ENCODE peak calls at places on chromosome 6, in seven cellular contexts. One of them, this sample, is unnamed.

GRCh38 chr6:87102296-87102695 is 7.4 kb upstream of the CGA start:
- DNase-seq in GM12878: no peak
- DNase-seq in psoas muscle: no peak
- DNase-seq in cardiac muscle cell: no peak
- DNase-seq in PC-9: no peak
- DNase-seq in CD4-positive, CD25-positive, alpha-beta regulatory T cell: no peak
- DNase-seq in adipocyte: no peak
- DNase-seq in this sample: no peak

GRCh38 chr6:143027058-143027457 is 33.6 kb upstream of the AIG1 start:
- DNase-seq in psoas muscle: peak; percentile 60
- DNase-seq in PC-9: no peak
- DNase-seq in CD4-positive, CD25-positive, alpha-beta regulatory T cell: peak; percentile 31
- DNase-seq in GM12878: no peak
- DNase-seq in adipocyte: peak; percentile 41
- DNase-seq in cardiac muscle cell: peak; percentile 56
- DNase-seq in this sample: no peak

GRCh38 chr6:105591053-105591452 is 188.2 kb upstream of the PREP start:
- DNase-seq in GM12878: peak; percentile 79
- DNase-seq in CD4-positive, CD25-positive, alpha-beta regulatory T cell: no peak
- DNase-seq in PC-9: peak; percentile 43
- DNase-seq in cardiac muscle cell: peak; percentile 15
- DNase-seq in adipocyte: no peak
- DNase-seq in psoas muscle: no peak
- DNase-seq in this sample: peak; percentile 40

GRCh38 chr6:5833120-5833519 is 173.6 kb downstream of the NRN1 start:
- DNase-seq in psoas muscle: no peak
- DNase-seq in PC-9: no peak
- DNase-seq in adipocyte: no peak
- DNase-seq in cardiac muscle cell: no peak
- DNase-seq in GM12878: no peak
- DNase-seq in CD4-positive, CD25-positive, alpha-beta regulatory T cell: no peak
- DNase-seq in this sample: no peak

GRCh38 chr6:117142995-117143394 is 122.4 kb upstream of the VGLL2 start:
- DNase-seq in GM12878: no peak
- DNase-seq in cardiac muscle cell: no peak
- DNase-seq in PC-9: no peak
- DNase-seq in psoas muscle: no peak
- DNase-seq in CD4-positive, CD25-positive, alpha-beta regulatory T cell: no peak
- DNase-seq in adipocyte: no peak
- DNase-seq in this sample: no peak

GRCh38 chr6:125994659-125995488 is 8.5 kb downstream of the TRMT11 start:
- DNase-seq in cardiac muscle cell: no peak
- DNase-seq in adipocyte: no peak
- DNase-seq in psoas muscle: no peak
- DNase-seq in GM12878: no peak
- DNase-seq in CD4-positive, CD25-positive, alpha-beta regulatory T cell: no peak
- DNase-seq in PC-9: no peak
- DNase-seq in this sample: no peak

GRCh38 chr6:83231146-83231545 is 38.0 kb downstream of the RWDD2A start:
- DNase-seq in PC-9: no peak
- DNase-seq in adipocyte: peak; percentile 90
- DNase-seq in cardiac muscle cell: peak; percentile 30
- DNase-seq in CD4-positive, CD25-positive, alpha-beta regulatory T cell: no peak
- DNase-seq in GM12878: no peak
- DNase-seq in psoas muscle: no peak
- DNase-seq in this sample: no peak

GRCh38 chr6:133368664-133369063 is 127.5 kb downstream of the EYA4 start:
- DNase-seq in GM12878: no peak
- DNase-seq in adipocyte: no peak
- DNase-seq in PC-9: no peak
- DNase-seq in psoas muscle: peak; percentile 81
- DNase-seq in CD4-positive, CD25-positive, alpha-beta regulatory T cell: no peak
- DNase-seq in cardiac muscle cell: no peak
- DNase-seq in this sample: no peak

GRCh38 chr6:149454405-149454848 is 30.4 kb downstream of the ZC3H12D start:
- DNase-seq in PC-9: peak; percentile 78
- DNase-seq in psoas muscle: peak; percentile 97
- DNase-seq in cardiac muscle cell: peak; percentile 99
- DNase-seq in CD4-positive, CD25-positive, alpha-beta regulatory T cell: no peak
- DNase-seq in GM12878: no peak
- DNase-seq in adipocyte: peak; percentile 90
- DNase-seq in this sample: no peak

GRCh38 chr6:110527516-110527915 is 51.1 kb upstream of the SLC22A16 start:
- DNase-seq in cardiac muscle cell: no peak
- DNase-seq in PC-9: no peak
- DNase-seq in GM12878: no peak
- DNase-seq in psoas muscle: no peak
- DNase-seq in adipocyte: no peak
- DNase-seq in CD4-positive, CD25-positive, alpha-beta regulatory T cell: no peak
- DNase-seq in this sample: no peak

GRCh38 chr6:167047554-167047953 is 48.4 kb downstream of the CEP43 start:
- DNase-seq in PC-9: no peak
- DNase-seq in GM12878: peak; percentile 86
- DNase-seq in CD4-positive, CD25-positive, alpha-beta regulatory T cell: peak; percentile 49
- DNase-seq in cardiac muscle cell: no peak
- DNase-seq in adipocyte: no peak
- DNase-seq in psoas muscle: peak; percentile 56
- DNase-seq in this sample: peak; percentile 56

GRCh38 chr6:159056003-159056402 is 11.2 kb upstream of the TAGAP start:
- DNase-seq in adipocyte: no peak
- DNase-seq in GM12878: no peak
- DNase-seq in psoas muscle: no peak
- DNase-seq in CD4-positive, CD25-positive, alpha-beta regulatory T cell: no peak
- DNase-seq in cardiac muscle cell: no peak
- DNase-seq in PC-9: no peak
- DNase-seq in this sample: no peak

GRCh38 chr6:22966711-22967110 is 397.3 kb downstream of the HDGFL1 start:
- DNase-seq in psoas muscle: no peak
- DNase-seq in PC-9: no peak
- DNase-seq in cardiac muscle cell: no peak
- DNase-seq in CD4-positive, CD25-positive, alpha-beta regulatory T cell: no peak
- DNase-seq in adipocyte: no peak
- DNase-seq in GM12878: no peak
- DNase-seq in this sample: no peak

GRCh38 chr6:167276772-167277533 is 14.2 kb upstream of the UNC93A start:
- DNase-seq in PC-9: no peak
- DNase-seq in CD4-positive, CD25-positive, alpha-beta regulatory T cell: no peak
- DNase-seq in GM12878: no peak
- DNase-seq in psoas muscle: no peak
- DNase-seq in cardiac muscle cell: no peak
- DNase-seq in adipocyte: no peak
- DNase-seq in this sample: no peak

GRCh38 chr6:6736753-6737654 is 148.5 kb downstream of the LY86 start:
- DNase-seq in cardiac muscle cell: peak; percentile 86
- DNase-seq in CD4-positive, CD25-positive, alpha-beta regulatory T cell: no peak
- DNase-seq in GM12878: no peak
- DNase-seq in psoas muscle: peak; percentile 97
- DNase-seq in adipocyte: peak; percentile 72
- DNase-seq in PC-9: no peak
- DNase-seq in this sample: no peak

GRCh38 chr6:110476046-110476849 is at the start of gene SLC22A16:
- DNase-seq in cardiac muscle cell: peak; percentile 29
- DNase-seq in GM12878: no peak
- DNase-seq in adipocyte: peak; percentile 24
- DNase-seq in psoas muscle: no peak
- DNase-seq in CD4-positive, CD25-positive, alpha-beta regulatory T cell: no peak
- DNase-seq in PC-9: no peak
- DNase-seq in this sample: no peak

GRCh38 chr6:167786859-167787675 is 39.6 kb upstream of the AFDN start:
- DNase-seq in PC-9: no peak
- DNase-seq in GM12878: no peak
- DNase-seq in adipocyte: no peak
- DNase-seq in cardiac muscle cell: no peak
- DNase-seq in psoas muscle: no peak
- DNase-seq in CD4-positive, CD25-positive, alpha-beta regulatory T cell: no peak
- DNase-seq in this sample: no peak

GRCh38 chr6:163249651-163250101 is 164.8 kb upstream of the QKI start:
- DNase-seq in CD4-positive, CD25-positive, alpha-beta regulatory T cell: no peak
- DNase-seq in PC-9: no peak
- DNase-seq in GM12878: no peak
- DNase-seq in psoas muscle: no peak
- DNase-seq in adipocyte: no peak
- DNase-seq in cardiac muscle cell: no peak
- DNase-seq in this sample: no peak

GRCh38 chr6:15443119-15443518 is 197.2 kb downstream of the JARID2 start:
- DNase-seq in cardiac muscle cell: peak; percentile 82
- DNase-seq in GM12878: no peak
- DNase-seq in adipocyte: peak; percentile 74
- DNase-seq in psoas muscle: no peak
- DNase-seq in PC-9: peak; percentile 70
- DNase-seq in CD4-positive, CD25-positive, alpha-beta regulatory T cell: no peak
- DNase-seq in this sample: no peak

GRCh38 chr6:149852180-149852579 is 12.0 kb downstream of the LRP11 start:
- DNase-seq in PC-9: peak; percentile 80
- DNase-seq in cardiac muscle cell: peak; percentile 72
- DNase-seq in CD4-positive, CD25-positive, alpha-beta regulatory T cell: no peak
- DNase-seq in adipocyte: peak; percentile 26
- DNase-seq in psoas muscle: peak; percentile 72
- DNase-seq in GM12878: peak; percentile 13
- DNase-seq in this sample: no peak

DNA sequence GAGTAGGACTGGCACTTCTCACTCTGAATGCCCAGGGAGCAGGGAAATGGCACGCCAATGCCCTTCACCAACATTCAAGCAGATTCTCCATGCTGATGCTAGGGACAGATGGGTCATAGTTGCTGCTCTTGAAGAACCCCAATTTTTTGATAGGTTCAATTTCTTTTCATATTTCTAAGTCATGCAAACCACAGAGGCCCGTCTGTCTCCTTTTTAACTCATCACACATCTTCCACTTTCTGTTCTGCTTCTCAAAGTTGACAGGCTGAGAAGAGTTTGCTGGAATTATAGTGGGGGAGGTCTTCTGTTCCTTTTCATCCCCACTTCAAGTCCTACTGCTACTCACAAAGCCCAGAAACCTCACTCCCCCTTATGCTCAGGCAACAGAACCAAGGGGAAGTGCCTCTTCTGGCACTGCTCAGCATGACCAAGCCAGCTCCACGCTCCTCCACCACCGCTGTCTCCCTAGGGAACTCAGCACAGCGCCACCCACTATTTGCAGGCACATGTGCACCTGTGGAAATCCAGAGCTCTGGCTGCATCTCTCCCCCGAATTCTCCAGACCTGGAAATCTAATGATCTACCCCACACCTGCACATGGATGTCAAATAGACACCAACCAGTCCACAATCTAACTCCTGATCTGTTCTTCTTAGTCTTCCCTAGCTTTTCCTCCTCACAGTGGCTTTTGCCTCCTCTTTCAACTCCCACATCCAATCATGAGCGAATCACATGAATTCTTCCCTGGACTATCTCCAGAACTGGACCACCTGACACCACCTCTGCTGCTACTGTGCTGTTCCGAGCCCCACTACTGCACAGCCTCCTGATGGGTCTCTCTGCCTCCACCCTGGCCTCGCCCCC is 10.7 kb downstream of the ZBTB24 start:
- DNase-seq in CD4-positive, CD25-positive, alpha-beta regulatory T cell: no peak
- DNase-seq in PC-9: no peak
- DNase-seq in cardiac muscle cell: no peak
- DNase-seq in GM12878: no peak
- DNase-seq in adipocyte: no peak
- DNase-seq in psoas muscle: no peak
- DNase-seq in this sample: no peak
- H3K36me3 ChIP-seq in CD4-positive, CD25-positive, alpha-beta regulatory T cell: peaks cover 91% of the 10 kb centered on the region
- H3K36me3 ChIP-seq in PC-9: peaks cover 48% of the 10 kb centered on the region
- H3K36me3 ChIP-seq in cardiac muscle cell: peaks cover 17% of the 10 kb centered on the region
- H3K36me3 ChIP-seq in GM12878: peaks cover 24% of the 10 kb centered on the region
- H3K36me3 ChIP-seq in adipocyte: peaks cover 93% of the 10 kb centered on the region
- H3K36me3 ChIP-seq in psoas muscle: peaks cover 98% of the 10 kb centered on the region
- H3K36me3 ChIP-seq in this sample: peaks cover 19% of the 10 kb centered on the region

GRCh38 chr6:30283761-30284160 is 43.0 kb upstream of the TRIM39 start:
- DNase-seq in adipocyte: no peak
- DNase-seq in PC-9: no peak
- DNase-seq in cardiac muscle cell: no peak
- DNase-seq in GM12878: no peak
- DNase-seq in CD4-positive, CD25-positive, alpha-beta regulatory T cell: no peak
- DNase-seq in psoas muscle: no peak
- DNase-seq in this sample: no peak
- H3K36me3 ChIP-seq in adipocyte: peaks cover 4% of the 10 kb centered on the region
- H3K36me3 ChIP-seq in PC-9: no peaks in the 10 kb centered on the region
- H3K36me3 ChIP-seq in cardiac muscle cell: no peaks in the 10 kb centered on the region
- H3K36me3 ChIP-seq in GM12878: peaks cover 2% of the 10 kb centered on the region
- H3K36me3 ChIP-seq in CD4-positive, CD25-positive, alpha-beta regulatory T cell: peaks cover 2% of the 10 kb centered on the region
- H3K36me3 ChIP-seq in psoas muscle: peaks cover 4% of the 10 kb centered on the region
- H3K36me3 ChIP-seq in this sample: peaks cover 2% of the 10 kb centered on the region

GRCh38 chr6:146917182-146917581 is 287.0 kb upstream of the STXBP5 start:
- DNase-seq in CD4-positive, CD25-positive, alpha-beta regulatory T cell: no peak
- DNase-seq in GM12878: no peak
- DNase-seq in psoas muscle: no peak
- DNase-seq in adipocyte: no peak
- DNase-seq in cardiac muscle cell: no peak
- DNase-seq in PC-9: no peak
- DNase-seq in this sample: no peak
- H3K36me3 ChIP-seq in CD4-positive, CD25-positive, alpha-beta regulatory T cell: no peaks in the 10 kb centered on the region
- H3K36me3 ChIP-seq in GM12878: no peaks in the 10 kb centered on the region
- H3K36me3 ChIP-seq in psoas muscle: no peaks in the 10 kb centered on the region
- H3K36me3 ChIP-seq in adipocyte: no peaks in the 10 kb centered on the region
- H3K36me3 ChIP-seq in cardiac muscle cell: no peaks in the 10 kb centered on the region
- H3K36me3 ChIP-seq in PC-9: no peaks in the 10 kb centered on the region
- H3K36me3 ChIP-seq in this sample: no peaks in the 10 kb centered on the region

GRCh38 chr6:47251396-47251795 is 58.3 kb downstream of the TNFRSF21 start:
- DNase-seq in cardiac muscle cell: no peak
- DNase-seq in adipocyte: no peak
- DNase-seq in psoas muscle: no peak
- DNase-seq in CD4-positive, CD25-positive, alpha-beta regulatory T cell: no peak
- DNase-seq in GM12878: no peak
- DNase-seq in PC-9: no peak
- DNase-seq in this sample: no peak

GRCh38 chr6:47254051-47254450 is 55.7 kb downstream of the TNFRSF21 start:
- DNase-seq in adipocyte: no peak
- DNase-seq in PC-9: no peak
- DNase-seq in cardiac muscle cell: no peak
- DNase-seq in GM12878: no peak
- DNase-seq in psoas muscle: no peak
- DNase-seq in CD4-positive, CD25-positive, alpha-beta regulatory T cell: no peak
- DNase-seq in this sample: no peak

GRCh38 chr6:47254906-47255305 is 54.8 kb downstream of the TNFRSF21 start:
- DNase-seq in CD4-positive, CD25-positive, alpha-beta regulatory T cell: no peak
- DNase-seq in psoas muscle: no peak
- DNase-seq in PC-9: peak; percentile 49
- DNase-seq in adipocyte: no peak
- DNase-seq in cardiac muscle cell: no peak
- DNase-seq in GM12878: no peak
- DNase-seq in this sample: no peak

GRCh38 chr6:47253136-47253535 is 56.6 kb downstream of the TNFRSF21 start:
- DNase-seq in cardiac muscle cell: no peak
- DNase-seq in GM12878: no peak
- DNase-seq in psoas muscle: no peak
- DNase-seq in PC-9: no peak
- DNase-seq in adipocyte: no peak
- DNase-seq in CD4-positive, CD25-positive, alpha-beta regulatory T cell: no peak
- DNase-seq in this sample: no peak

DNA sequence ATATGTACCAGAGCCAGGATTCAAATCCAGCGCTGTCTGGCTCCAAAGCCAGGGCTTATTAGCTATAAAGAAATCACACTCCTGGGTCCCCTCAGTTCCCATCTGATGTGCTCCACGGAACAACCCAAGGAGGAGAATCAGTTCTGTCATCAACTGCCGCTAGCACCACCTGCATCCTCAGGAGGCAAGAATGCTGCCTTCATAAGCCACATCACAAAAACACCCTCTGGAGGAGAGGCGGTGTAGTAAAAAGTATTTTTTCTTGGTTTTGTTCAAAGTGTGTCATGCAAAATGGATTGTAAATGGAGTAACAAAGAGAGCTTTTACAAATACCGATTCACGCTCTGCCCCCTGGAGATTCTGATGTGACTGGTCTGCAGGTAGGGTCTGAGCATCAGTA is 57.1 kb downstream of the TNFRSF21 start:
- DNase-seq in CD4-positive, CD25-positive, alpha-beta regulatory T cell: no peak
- DNase-seq in adipocyte: no peak
- DNase-seq in cardiac muscle cell: no peak
- DNase-seq in GM12878: no peak
- DNase-seq in PC-9: no peak
- DNase-seq in psoas muscle: no peak
- DNase-seq in this sample: no peak
- H3K36me3 ChIP-seq in CD4-positive, CD25-positive, alpha-beta regulatory T cell: no peaks in the 10 kb centered on the region
- H3K36me3 ChIP-seq in adipocyte: peaks cover 41% of the 10 kb centered on the region
- H3K36me3 ChIP-seq in cardiac muscle cell: no peaks in the 10 kb centered on the region
- H3K36me3 ChIP-seq in GM12878: no peaks in the 10 kb centered on the region
- H3K36me3 ChIP-seq in PC-9: peaks cover 83% of the 10 kb centered on the region
- H3K36me3 ChIP-seq in psoas muscle: no peaks in the 10 kb centered on the region
- H3K36me3 ChIP-seq in this sample: no peaks in the 10 kb centered on the region